ENCODE peak calls at places on chromosome 13, in ten cellular contexts. T is head of caudate nucleus; O is glutamatergic neuron; G is AG09319; E is stimulated activated CD8-positive, alpha-beta memory T cell treated with anti-CD3 and anti-CD28 coated beads, Interleukin-7, amount 100 ng/mL, for 1 hour; Q is tibial nerve; W is fibroblast of mammary gland; R is NT2/D1; Y is T-helper 17 cell; C is NCI-H82. H is an unnamed sample.

GRCh38 chr13:43293986-43294880 is 270.8 kb downstream of the DNAJC15 start:
- DNase-seq in T (no peak), O (no peak), G (no peak), E (no peak), Q (no peak), W (no peak), R (no peak), Y (no peak), C (no peak), H (no peak)

GRCh38 chr13:32946558-32946957 is 69.7 kb upstream of the KL start:
- DNase-seq in T (no peak), O (no peak), G (no peak), E (no peak), Q (no peak), W (no peak), R (no peak), Y (no peak), C (no peak), H (no peak)

GRCh38 chr13:113747291-113747833 is 11.7 kb upstream of the TMEM255B start:
- DNase-seq in T (no peak), O (no peak), G (no peak), E (no peak), Q (no peak), W (no peak), R (no peak), Y (no peak), C (no peak), H (no peak)

GRCh38 chr13:73212482-73212881 is 153.7 kb downstream of the KLF5 start:
- DNase-seq in T (no peak), O (no peak), G (no peak), E (no peak), Q (no peak), W (no peak), R (no peak), Y (no peak), C (no peak), H (no peak)

GRCh38 chr13:97976551-97977375 is 23.3 kb downstream of the IPO5 start:
- DNase-seq in T (peak), O (peak), G (no peak), E (peak), Q (no peak), W (no peak), R (no peak), Y (no peak), C (peak), H (no peak)

GRCh38 chr13:44971656-44972595 is 17.3 kb downstream of the NUFIP1 start:
- DNase-seq in T (no peak), O (no peak), G (no peak), E (no peak), Q (no peak), W (no peak), R (no peak), Y (no peak), C (no peak), H (no peak)

GRCh38 chr13:42445354-42445753 is 128.6 kb upstream of the TNFSF11 start:
- DNase-seq in T (no peak), O (no peak), G (no peak), E (no peak), Q (no peak), W (no peak), R (no peak), Y (no peak), C (no peak), H (no peak)

GRCh38 chr13:107838592-107839161 is 376.7 kb downstream of the LIG4 start:
- DNase-seq in T (no peak), O (no peak), G (no peak), E (no peak), Q (no peak), W (no peak), R (no peak), Y (no peak), C (peak), H (no peak)

GRCh38 chr13:40292108-40292507 is 374.3 kb downstream of the FOXO1 start:
- DNase-seq in T (no peak), O (no peak), G (no peak), E (no peak), Q (no peak), W (no peak), R (no peak), Y (no peak), C (no peak), H (no peak)

GRCh38 chr13:30153871-30154426 is 153.4 kb downstream of the KATNAL1 start:
- DNase-seq in T (no peak), O (no peak), G (no peak), E (no peak), Q (no peak), W (no peak), R (no peak), Y (no peak), C (no peak), H (no peak)

GRCh38 chr13:35789335-35790166 is 313.1 kb upstream of the MAB21L1 start:
- DNase-seq in T (no peak), O (no peak), G (peak), E (no peak), Q (no peak), W (peak), R (no peak), Y (no peak), C (peak), H (no peak)

GRCh38 chr13:109389456-109389855 is 396.9 kb downstream of the IRS2 start:
- DNase-seq in T (no peak), O (no peak), G (no peak), E (no peak), Q (no peak), W (peak), R (no peak), Y (no peak), C (no peak), H (no peak)

GRCh38 chr13:23443878-23444277 is 10.4 kb upstream of the SACS start:
- DNase-seq in T (no peak), O (no peak), G (no peak), E (no peak), Q (no peak), W (no peak), R (no peak), Y (no peak), C (no peak), H (no peak)